ENCODE peak calls at places on chromosomes 13 and 19, in four cellular contexts. S is NCI-H2029, H is Calu3, C is left ventricle myocardium inferior. I is an unnamed sample.

GRCh38 chr13:103325675-103326074 is 259.5 kb upstream of the SLC10A2 start:
- DNase-seq in H (no peak), S (no peak), C (no peak), I (no peak)

GRCh38 chr13:81133066-81133465 is 792.1 kb upstream of the SPRY2 start:
- DNase-seq in C (no peak), S (no peak), H (no peak), I (peak)

GRCh38 chr19:5293607-5294089 is 47.0 kb downstream of the PTPRS start:
- DNase-seq in S (no peak), C (no peak), H (no peak), I (peak)

GRCh38 chr19:6354098-6354674 is 7.1 kb upstream of the CLPP start:
- DNase-seq in S (no peak), C (no peak), H (no peak), I (peak)

GRCh38 chr19:19459707-19460251 is 54.3 kb downstream of the GATAD2A start:
- DNase-seq in C (peak), S (no peak), H (no peak), I (peak)

GRCh38 chr13:63156816-63157215 is 1741.2 kb upstream of the PCDH20 start:
- DNase-seq in H (no peak), S (no peak), C (no peak), I (no peak)

GRCh38 chr19:13958043-13958442 is 5.7 kb downstream of the DCAF15 start:
- DNase-seq in S (no peak), H (no peak), C (no peak), I (no peak)

GRCh38 chr19:21709464-21709863 is 57.9 kb downstream of the ZNF100 start:
- DNase-seq in S (no peak), C (no peak), H (no peak), I (no peak)

GRCh38 chr19:8265872-8266271 is 42.3 kb downstream of the CD320 start:
- DNase-seq in S (no peak), H (no peak), C (no peak), I (no peak)

GRCh38 chr19:52270266-52270885 is 989 bp downstream of the ZNF766 start:
- DNase-seq in H (peak), C (no peak), S (peak), I (peak)

GRCh38 chr13:51577690-51578089 is 6.6 kb upstream of the WDFY2 start:
- DNase-seq in S (no peak), C (no peak), H (no peak), I (no peak)

GRCh38 chr13:99386911-99387788 is 80.0 kb upstream of the GPR183 start:
- DNase-seq in S (no peak), C (peak), H (peak), I (no peak)

GRCh38 chr13:28817204-28817603 is 2.9 kb upstream of the MTUS2 start:
- DNase-seq in H (no peak), C (no peak), S (no peak), I (no peak)

GRCh38 chr19:18731562-18732008 is 48.1 kb downstream of the CRTC1 start:
- DNase-seq in S (no peak), C (no peak), H (peak), I (no peak)

GRCh38 chr13:83667606-83668005 is 214.7 kb downstream of the SLITRK1 start:
- DNase-seq in C (no peak), H (no peak), S (no peak), I (no peak)

GRCh38 chr19:42422576-42423461 is 4.4 kb downstream of the LIPE start:
- DNase-seq in H (peak), S (no peak), C (no peak), I (no peak)

GRCh38 chr19:33271246-33272021 is 30.9 kb downstream of the CEBPA start:
- DNase-seq in C (no peak), S (no peak), H (no peak), I (no peak)

GRCh38 chr19:2173388-2173787 is 9.7 kb downstream of the DOT1L start:
- DNase-seq in C (no peak), H (no peak), S (no peak), I (no peak)

GRCh38 chr13:27588405-27588804 is 31.9 kb downstream of the LNX2 start:
- DNase-seq in S (no peak), C (no peak), H (no peak), I (no peak)

GRCh38 chr19:46147791-46148288 is at the start of gene IGFL2:
- DNase-seq in C (no peak), H (no peak), S (no peak), I (no peak)

GRCh38 chr19:11091343-11092153 is 2.3 kb downstream of the LDLR start:
- DNase-seq in S (peak), C (no peak), H (peak), I (peak)

GRCh38 chr19:48319647-48320537 is 5.5 kb upstream of the EMP3 start:
- DNase-seq in C (peak), S (peak), H (peak), I (peak)

GRCh38 chr13:94435604-94436226 is 43.8 kb downstream of the DCT start:
- DNase-seq in H (no peak), C (no peak), S (no peak), I (peak)

GRCh38 chr13:50080158-50080855 is 65.1 kb downstream of the KCNRG start:
- DNase-seq in C (no peak), H (no peak), S (no peak), I (peak)

GRCh38 chr13:76387561-76387960 is 498.6 kb downstream of the KCTD12 start:
- DNase-seq in S (no peak), C (no peak), H (no peak), I (peak)

GRCh38 chr13:114125589-114125988 is 6.8 kb downstream of the RASA3 start:
- DNase-seq in H (no peak), S (no peak), C (no peak), I (no peak)

GRCh38 chr19:37770985-37771384 is 8.4 kb downstream of the ZNF573 start:
- DNase-seq in C (no peak), H (no peak), S (no peak), I (no peak)

GRCh38 chr19:19120308-19121156 is 17.7 kb downstream of the TMEM161A start:
- DNase-seq in S (peak), C (no peak), H (no peak), I (no peak)

GRCh38 chr19:342801-343421 is 1.7 kb downstream of the MIER2 start:
- DNase-seq in C (peak), S (no peak), H (peak), I (peak)

GRCh38 chr13:76289558-76289957 is 596.6 kb downstream of the KCTD12 start:
- DNase-seq in C (no peak), H (no peak), S (no peak), I (peak)

GRCh38 chr19:42497492-42498226 is 30.6 kb downstream of the CEACAM1 start:
- DNase-seq in C (no peak), H (peak), S (no peak), I (no peak)